ENCODE peak calls at places on chromosomes 5 and 9, in eight cellular contexts. One of them, this sample, is unnamed.

GRCh38 chr9:18424132-18424531 is 49.8 kb upstream of the ADAMTSL1 start:
- DNase-seq in mammary epithelial cell: no peak
- DNase-seq in keratinocyte: no peak
- DNase-seq in cardiac fibroblast: peak; percentile 33
- DNase-seq in AG10803: peak; percentile 40
- DNase-seq in naive thymus-derived CD4-positive, alpha-beta T cell: no peak
- DNase-seq in astrocyte of the cerebellum: no peak
- DNase-seq in A549: no peak
- DNase-seq in this sample: no peak

GRCh38 chr9:95857122-95857521 is 18.4 kb upstream of the ERCC6L2 start:
- DNase-seq in astrocyte of the cerebellum: no peak
- DNase-seq in cardiac fibroblast: peak; percentile 82
- DNase-seq in A549: no peak
- DNase-seq in naive thymus-derived CD4-positive, alpha-beta T cell: no peak
- DNase-seq in mammary epithelial cell: peak; percentile 65
- DNase-seq in AG10803: peak; percentile 44
- DNase-seq in keratinocyte: no peak
- DNase-seq in this sample: peak; percentile 84

GRCh38 chr5:78640622-78641021 is 8.0 kb downstream of the LHFPL2 start:
- DNase-seq in A549: peak; percentile 55
- DNase-seq in mammary epithelial cell: peak; percentile 76
- DNase-seq in astrocyte of the cerebellum: no peak
- DNase-seq in AG10803: peak; percentile 20
- DNase-seq in cardiac fibroblast: no peak
- DNase-seq in naive thymus-derived CD4-positive, alpha-beta T cell: no peak
- DNase-seq in keratinocyte: peak; percentile 35
- DNase-seq in this sample: no peak

GRCh38 chr9:96236854-96237545 is 65.0 kb downstream of the HSD17B3 start:
- DNase-seq in AG10803: no peak
- DNase-seq in cardiac fibroblast: peak; percentile 31
- DNase-seq in mammary epithelial cell: no peak
- DNase-seq in keratinocyte: no peak
- DNase-seq in astrocyte of the cerebellum: no peak
- DNase-seq in naive thymus-derived CD4-positive, alpha-beta T cell: no peak
- DNase-seq in A549: no peak
- DNase-seq in this sample: no peak

GRCh38 chr5:132561601-132562000 is 4.8 kb downstream of the RAD50 start:
- DNase-seq in AG10803: peak; percentile 5
- DNase-seq in astrocyte of the cerebellum: no peak
- DNase-seq in mammary epithelial cell: no peak
- DNase-seq in cardiac fibroblast: no peak
- DNase-seq in A549: no peak
- DNase-seq in keratinocyte: no peak
- DNase-seq in naive thymus-derived CD4-positive, alpha-beta T cell: no peak
- DNase-seq in this sample: no peak

GRCh38 chr5:81522571-81522970 is 128.6 kb upstream of the ACOT12 start:
- DNase-seq in AG10803: no peak
- DNase-seq in mammary epithelial cell: no peak
- DNase-seq in astrocyte of the cerebellum: no peak
- DNase-seq in naive thymus-derived CD4-positive, alpha-beta T cell: no peak
- DNase-seq in cardiac fibroblast: no peak
- DNase-seq in keratinocyte: no peak
- DNase-seq in A549: no peak
- DNase-seq in this sample: no peak

GRCh38 chr9:136328011-136328621 is 777 bp downstream of the GPSM1 start:
- DNase-seq in keratinocyte: peak; percentile 38
- DNase-seq in mammary epithelial cell: peak; percentile 47
- DNase-seq in cardiac fibroblast: no peak
- DNase-seq in naive thymus-derived CD4-positive, alpha-beta T cell: peak; percentile 8
- DNase-seq in astrocyte of the cerebellum: no peak
- DNase-seq in AG10803: no peak
- DNase-seq in A549: no peak
- DNase-seq in this sample: no peak

GRCh38 chr5:9707766-9708462 is 77.8 kb upstream of the TAS2R1 start:
- DNase-seq in mammary epithelial cell: no peak
- DNase-seq in naive thymus-derived CD4-positive, alpha-beta T cell: no peak
- DNase-seq in cardiac fibroblast: no peak
- DNase-seq in AG10803: no peak
- DNase-seq in astrocyte of the cerebellum: no peak
- DNase-seq in A549: no peak
- DNase-seq in keratinocyte: no peak
- DNase-seq in this sample: no peak

GRCh38 chr5:72392326-72392733 is 72.2 kb downstream of the PTCD2 start:
- DNase-seq in cardiac fibroblast: peak; percentile 57
- DNase-seq in keratinocyte: no peak
- DNase-seq in A549: no peak
- DNase-seq in astrocyte of the cerebellum: no peak
- DNase-seq in mammary epithelial cell: peak; percentile 77
- DNase-seq in naive thymus-derived CD4-positive, alpha-beta T cell: no peak
- DNase-seq in AG10803: peak; percentile 68
- DNase-seq in this sample: no peak

GRCh38 chr9:99021512-99021911 is 77.8 kb downstream of the COL15A1 start:
- DNase-seq in cardiac fibroblast: no peak
- DNase-seq in A549: no peak
- DNase-seq in AG10803: no peak
- DNase-seq in mammary epithelial cell: no peak
- DNase-seq in naive thymus-derived CD4-positive, alpha-beta T cell: no peak
- DNase-seq in astrocyte of the cerebellum: no peak
- DNase-seq in keratinocyte: no peak
- DNase-seq in this sample: no peak

GRCh38 chr5:127428748-127429147 is 88.7 kb upstream of the PRRC1 start:
- DNase-seq in mammary epithelial cell: peak; percentile 40
- DNase-seq in astrocyte of the cerebellum: no peak
- DNase-seq in keratinocyte: no peak
- DNase-seq in AG10803: no peak
- DNase-seq in naive thymus-derived CD4-positive, alpha-beta T cell: no peak
- DNase-seq in cardiac fibroblast: peak; percentile 33
- DNase-seq in A549: no peak
- DNase-seq in this sample: no peak

GRCh38 chr5:174571662-174572397 is 152.6 kb upstream of the MSX2 start:
- DNase-seq in cardiac fibroblast: peak; percentile 95
- DNase-seq in mammary epithelial cell: peak; percentile 85
- DNase-seq in AG10803: peak; percentile 76
- DNase-seq in A549: peak; percentile 87
- DNase-seq in keratinocyte: peak; percentile 89
- DNase-seq in naive thymus-derived CD4-positive, alpha-beta T cell: no peak
- DNase-seq in astrocyte of the cerebellum: peak; percentile 100
- DNase-seq in this sample: peak; percentile 97

GRCh38 chr5:169941542-169941941 is 38.8 kb downstream of the INSYN2B start:
- DNase-seq in keratinocyte: no peak
- DNase-seq in mammary epithelial cell: no peak
- DNase-seq in cardiac fibroblast: no peak
- DNase-seq in A549: no peak
- DNase-seq in naive thymus-derived CD4-positive, alpha-beta T cell: no peak
- DNase-seq in AG10803: peak; percentile 68
- DNase-seq in astrocyte of the cerebellum: no peak
- DNase-seq in this sample: no peak

GRCh38 chr5:170333161-170333909 is 35.8 kb upstream of the LCP2 start:
- DNase-seq in naive thymus-derived CD4-positive, alpha-beta T cell: no peak
- DNase-seq in mammary epithelial cell: peak; percentile 50
- DNase-seq in AG10803: no peak
- DNase-seq in A549: no peak
- DNase-seq in astrocyte of the cerebellum: no peak
- DNase-seq in keratinocyte: no peak
- DNase-seq in cardiac fibroblast: no peak
- DNase-seq in this sample: no peak

GRCh38 chr5:10958728-10959127 is 197.7 kb upstream of the DAP start:
- DNase-seq in astrocyte of the cerebellum: no peak
- DNase-seq in cardiac fibroblast: no peak
- DNase-seq in mammary epithelial cell: no peak
- DNase-seq in A549: no peak
- DNase-seq in AG10803: no peak
- DNase-seq in keratinocyte: no peak
- DNase-seq in naive thymus-derived CD4-positive, alpha-beta T cell: no peak
- DNase-seq in this sample: no peak

GRCh38 chr5:137207023-137207760 is 291.9 kb downstream of the SPOCK1 start:
- DNase-seq in A549: no peak
- DNase-seq in naive thymus-derived CD4-positive, alpha-beta T cell: no peak
- DNase-seq in AG10803: no peak
- DNase-seq in mammary epithelial cell: no peak
- DNase-seq in keratinocyte: no peak
- DNase-seq in astrocyte of the cerebellum: no peak
- DNase-seq in cardiac fibroblast: no peak
- DNase-seq in this sample: no peak

GRCh38 chr5:163509288-163510040 is 4.0 kb downstream of the MAT2B start:
- DNase-seq in AG10803: peak; percentile 70
- DNase-seq in A549: no peak
- DNase-seq in mammary epithelial cell: peak; percentile 93
- DNase-seq in keratinocyte: peak; percentile 97
- DNase-seq in cardiac fibroblast: peak; percentile 91
- DNase-seq in naive thymus-derived CD4-positive, alpha-beta T cell: no peak
- DNase-seq in astrocyte of the cerebellum: peak; percentile 54
- DNase-seq in this sample: no peak

GRCh38 chr5:134892926-134893325 is 12.0 kb upstream of the PCBD2 start:
- DNase-seq in astrocyte of the cerebellum: no peak
- DNase-seq in A549: no peak
- DNase-seq in cardiac fibroblast: no peak
- DNase-seq in mammary epithelial cell: no peak
- DNase-seq in naive thymus-derived CD4-positive, alpha-beta T cell: no peak
- DNase-seq in keratinocyte: no peak
- DNase-seq in AG10803: no peak
- DNase-seq in this sample: no peak

GRCh38 chr9:16272766-16273165 is 597.7 kb downstream of the BNC2 start:
- DNase-seq in A549: no peak
- DNase-seq in mammary epithelial cell: no peak
- DNase-seq in keratinocyte: no peak
- DNase-seq in cardiac fibroblast: peak; percentile 33
- DNase-seq in naive thymus-derived CD4-positive, alpha-beta T cell: no peak
- DNase-seq in astrocyte of the cerebellum: no peak
- DNase-seq in AG10803: no peak
- DNase-seq in this sample: no peak
- H3K4me3 ChIP-seq in A549: no peak overlapping the region
- H3K4me3 ChIP-seq in mammary epithelial cell: no peak overlapping the region
- H3K4me3 ChIP-seq in keratinocyte: no peak overlapping the region
- H3K4me3 ChIP-seq in cardiac fibroblast: no peak overlapping the region
- H3K4me3 ChIP-seq in naive thymus-derived CD4-positive, alpha-beta T cell: no peak overlapping the region
- H3K4me3 ChIP-seq in astrocyte of the cerebellum: no peak overlapping the region
- H3K4me3 ChIP-seq in AG10803: no peak overlapping the region
- H3K4me3 ChIP-seq in this sample: no peak overlapping the region

GRCh38 chr5:139385061-139385889 is 2.2 kb upstream of the SLC23A1 start:
- DNase-seq in astrocyte of the cerebellum: no peak
- DNase-seq in A549: no peak
- DNase-seq in cardiac fibroblast: no peak
- DNase-seq in mammary epithelial cell: peak; percentile 35
- DNase-seq in naive thymus-derived CD4-positive, alpha-beta T cell: peak; percentile 39
- DNase-seq in keratinocyte: no peak
- DNase-seq in AG10803: no peak
- DNase-seq in this sample: no peak
- H3K4me3 ChIP-seq in astrocyte of the cerebellum: no peak overlapping the region
- H3K4me3 ChIP-seq in A549: no peak overlapping the region
- H3K4me3 ChIP-seq in cardiac fibroblast: no peak overlapping the region
- H3K4me3 ChIP-seq in mammary epithelial cell: no peak overlapping the region
- H3K4me3 ChIP-seq in naive thymus-derived CD4-positive, alpha-beta T cell: peak overlapping the region; percentile 34
- H3K4me3 ChIP-seq in keratinocyte: peak overlapping the region; percentile 39
- H3K4me3 ChIP-seq in AG10803: peak overlapping the region; percentile 54
- H3K4me3 ChIP-seq in this sample: no peak overlapping the region

GRCh38 chr5:149416977-149417713 is 38.1 kb upstream of the IL17B start:
- DNase-seq in mammary epithelial cell: no peak
- DNase-seq in naive thymus-derived CD4-positive, alpha-beta T cell: no peak
- DNase-seq in AG10803: peak; percentile 84
- DNase-seq in keratinocyte: no peak
- DNase-seq in astrocyte of the cerebellum: no peak
- DNase-seq in cardiac fibroblast: peak; percentile 56
- DNase-seq in A549: no peak
- DNase-seq in this sample: peak; percentile 81
- H3K4me3 ChIP-seq in mammary epithelial cell: no peak overlapping the region
- H3K4me3 ChIP-seq in naive thymus-derived CD4-positive, alpha-beta T cell: no peak overlapping the region
- H3K4me3 ChIP-seq in AG10803: peak overlapping the region; percentile 17
- H3K4me3 ChIP-seq in keratinocyte: no peak overlapping the region
- H3K4me3 ChIP-seq in astrocyte of the cerebellum: no peak overlapping the region
- H3K4me3 ChIP-seq in cardiac fibroblast: no peak overlapping the region
- H3K4me3 ChIP-seq in A549: no peak overlapping the region
- H3K4me3 ChIP-seq in this sample: no peak overlapping the region

GRCh38 chr5:147445951-147446350 is 63.9 kb downstream of the DPYSL3 start:
- DNase-seq in naive thymus-derived CD4-positive, alpha-beta T cell: no peak
- DNase-seq in cardiac fibroblast: no peak
- DNase-seq in mammary epithelial cell: no peak
- DNase-seq in A549: no peak
- DNase-seq in astrocyte of the cerebellum: no peak
- DNase-seq in AG10803: no peak
- DNase-seq in keratinocyte: no peak
- DNase-seq in this sample: no peak

GRCh38 chr5:147450596-147450995 is 59.3 kb downstream of the DPYSL3 start:
- DNase-seq in keratinocyte: no peak
- DNase-seq in cardiac fibroblast: no peak
- DNase-seq in astrocyte of the cerebellum: no peak
- DNase-seq in A549: no peak
- DNase-seq in naive thymus-derived CD4-positive, alpha-beta T cell: no peak
- DNase-seq in AG10803: no peak
- DNase-seq in mammary epithelial cell: no peak
- DNase-seq in this sample: no peak

GRCh38 chr5:147446528-147446927 is 63.3 kb downstream of the DPYSL3 start:
- DNase-seq in cardiac fibroblast: peak; percentile 36
- DNase-seq in keratinocyte: no peak
- DNase-seq in naive thymus-derived CD4-positive, alpha-beta T cell: no peak
- DNase-seq in A549: no peak
- DNase-seq in mammary epithelial cell: no peak
- DNase-seq in astrocyte of the cerebellum: no peak
- DNase-seq in AG10803: peak; percentile 58
- DNase-seq in this sample: no peak

GRCh38 chr5:147451125-147451524 is 58.7 kb downstream of the DPYSL3 start:
- DNase-seq in keratinocyte: no peak
- DNase-seq in mammary epithelial cell: no peak
- DNase-seq in naive thymus-derived CD4-positive, alpha-beta T cell: no peak
- DNase-seq in astrocyte of the cerebellum: no peak
- DNase-seq in AG10803: no peak
- DNase-seq in A549: no peak
- DNase-seq in cardiac fibroblast: no peak
- DNase-seq in this sample: no peak

DNA sequence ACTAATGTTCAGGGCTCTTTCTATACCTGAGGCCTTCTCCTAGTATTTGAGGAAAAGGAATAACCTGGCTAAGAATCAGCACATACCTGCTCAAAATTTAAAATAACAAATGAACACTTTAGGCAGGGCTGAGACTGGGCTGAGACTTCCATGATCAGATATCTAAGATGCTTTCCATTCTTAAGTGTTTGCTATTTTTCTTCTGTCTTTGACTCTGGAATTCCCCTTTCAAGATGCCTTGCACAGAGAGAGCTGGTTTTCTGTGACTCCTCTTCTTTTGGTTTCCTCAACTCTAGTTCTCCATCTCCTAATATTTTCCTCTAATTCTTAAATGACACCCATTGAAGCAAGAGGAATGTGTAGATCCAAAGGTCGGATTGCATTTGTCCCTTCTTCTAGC is 61.1 kb downstream of the DPYSL3 start:
- DNase-seq in astrocyte of the cerebellum: no peak
- DNase-seq in keratinocyte: no peak
- DNase-seq in naive thymus-derived CD4-positive, alpha-beta T cell: no peak
- DNase-seq in cardiac fibroblast: peak; percentile 19
- DNase-seq in AG10803: peak; percentile 28
- DNase-seq in A549: no peak
- DNase-seq in mammary epithelial cell: no peak
- DNase-seq in this sample: no peak
- H3K4me3 ChIP-seq in astrocyte of the cerebellum: no peak overlapping the region
- H3K4me3 ChIP-seq in keratinocyte: no peak overlapping the region
- H3K4me3 ChIP-seq in naive thymus-derived CD4-positive, alpha-beta T cell: no peak overlapping the region
- H3K4me3 ChIP-seq in cardiac fibroblast: no peak overlapping the region
- H3K4me3 ChIP-seq in AG10803: no peak overlapping the region
- H3K4me3 ChIP-seq in A549: no peak overlapping the region
- H3K4me3 ChIP-seq in mammary epithelial cell: no peak overlapping the region
- H3K4me3 ChIP-seq in this sample: no peak overlapping the region

GRCh38 chr5:149175346-149176113 is 34.2 kb downstream of the ABLIM3 start:
- DNase-seq in naive thymus-derived CD4-positive, alpha-beta T cell: no peak
- DNase-seq in A549: no peak
- DNase-seq in AG10803: peak; percentile 60
- DNase-seq in mammary epithelial cell: no peak
- DNase-seq in keratinocyte: no peak
- DNase-seq in cardiac fibroblast: peak; percentile 61
- DNase-seq in astrocyte of the cerebellum: no peak
- DNase-seq in this sample: no peak
- H3K4me3 ChIP-seq in naive thymus-derived CD4-positive, alpha-beta T cell: no peak overlapping the region
- H3K4me3 ChIP-seq in A549: no peak overlapping the region
- H3K4me3 ChIP-seq in AG10803: no peak overlapping the region
- H3K4me3 ChIP-seq in mammary epithelial cell: no peak overlapping the region
- H3K4me3 ChIP-seq in keratinocyte: no peak overlapping the region
- H3K4me3 ChIP-seq in cardiac fibroblast: no peak overlapping the region
- H3K4me3 ChIP-seq in astrocyte of the cerebellum: no peak overlapping the region
- H3K4me3 ChIP-seq in this sample: no peak overlapping the region

This sample was measured in HFF-Myc.